ENCODE peak calls at places on chromosomes 7 and 10, in six cellular contexts. B is HepG2, A is NT2/D1, E is HCT116, Q is H1, Y is GM12878. C is an unnamed sample.

GRCh38 chr10:110192552-110192951 is 14.9 kb upstream of the MXI1 start:
- DNase-seq in Y (no peak), E (no peak), A (no peak), B (no peak), Q (no peak), C (peak; percentile 76)

GRCh38 chr10:107169516-107169915 is 5.0 kb upstream of the SORCS1 start:
- DNase-seq in Y (no peak), A (no peak), E (no peak), Q (no peak), B (no peak), C (no peak)

GRCh38 chr7:148435715-148436114 is 154.9 kb upstream of the C7orf33 start:
- DNase-seq in Y (no peak), Q (no peak), E (no peak), B (no peak), A (no peak), C (no peak)

GRCh38 chr7:32481921-32482320 is 8.3 kb downstream of the LSM5 start:
- DNase-seq in Y (no peak), Q (no peak), E (no peak), B (no peak), A (no peak), C (no peak)

GRCh38 chr7:92682767-92683539 is 92.8 kb upstream of the FAM133B start:
- DNase-seq in Q (no peak), A (no peak), Y (no peak), B (peak; percentile 90), E (no peak), C (no peak)

GRCh38 chr7:38781991-38782390 is 127.0 kb downstream of the VPS41 start:
- DNase-seq in Q (peak; percentile 10), B (no peak), E (no peak), Y (no peak), A (peak; percentile 38), C (no peak)

GRCh38 chr10:76175533-76176165 is 744.2 kb downstream of the LRMDA start:
- DNase-seq in E (no peak), B (no peak), Q (no peak), Y (no peak), A (no peak), C (no peak)

GRCh38 chr7:63025815-63026214 is 972.8 kb upstream of the ZNF722 start:
- DNase-seq in Q (no peak), Y (no peak), A (no peak), B (no peak), E (no peak), C (no peak)

GRCh38 chr10:116098411-116099019 is 174.5 kb downstream of the GFRA1 start:
- DNase-seq in E (no peak), B (no peak), A (no peak), Y (no peak), Q (no peak), C (no peak)

GRCh38 chr7:146375155-146375554 is 258.6 kb downstream of the CNTNAP2 start:
- DNase-seq in Q (no peak), Y (no peak), E (no peak), A (no peak), B (no peak), C (no peak)

GRCh38 chr7:81990395-81990794 is 220.5 kb upstream of the HGF start:
- DNase-seq in Q (no peak), B (no peak), A (no peak), E (peak; percentile 12), Y (no peak), C (no peak)

GRCh38 chr10:70109064-70109729 is 23.4 kb downstream of the AIFM2 start:
- DNase-seq in A (no peak), B (peak; percentile 57), Y (no peak), Q (no peak), E (no peak), C (no peak)

GRCh38 chr7:119270644-119271043 is 1002.3 kb upstream of the KCND2 start:
- DNase-seq in A (no peak), Y (no peak), Q (no peak), B (no peak), E (no peak), C (no peak)

GRCh38 chr10:31830887-31831286 is 97.7 kb downstream of the ARHGAP12 start:
- DNase-seq in Y (no peak), B (no peak), E (no peak), A (no peak), Q (no peak), C (no peak)

GRCh38 chr7:24991333-24991732 is 11.4 kb upstream of the OSBPL3 start:
- DNase-seq in B (no peak), E (no peak), A (no peak), Q (no peak), Y (no peak), C (no peak)

GRCh38 chr10:77970869-77971803 is 44.6 kb upstream of the DLG5 start:
- DNase-seq in Q (no peak), A (peak; percentile 59), B (peak; percentile 92), Y (no peak), E (no peak), C (peak; percentile 90)

GRCh38 chr10:46006219-46006618 is 24.2 kb downstream of the NCOA4 start:
- DNase-seq in B (no peak), Q (no peak), A (no peak), Y (no peak), E (no peak), C (no peak)

GRCh38 chr7:26329520-26330269 is 38.0 kb downstream of the SNX10 start:
- DNase-seq in Q (no peak), E (no peak), A (no peak), Y (no peak), B (no peak), C (peak; percentile 23)

GRCh38 chr7:4715385-4715770 is 33.3 kb downstream of the FOXK1 start:
- DNase-seq in A (no peak), Y (no peak), Q (no peak), B (peak; percentile 83), E (no peak), C (no peak)

GRCh38 chr10:28125701-28126100 is 126.8 kb upstream of the ODAD2 start:
- DNase-seq in E (no peak), B (no peak), Q (no peak), A (no peak), Y (no peak), C (no peak)

GRCh38 chr10:17290226-17290625 is 62.2 kb downstream of the VIM start:
- DNase-seq in B (no peak), E (peak; percentile 50), Y (no peak), Q (no peak), A (no peak), C (peak; percentile 21)

GRCh38 chr7:27155816-27156507 is 513 bp downstream of the HOXA7 start:
- DNase-seq in Y (no peak), B (no peak), A (no peak), E (no peak), Q (no peak), C (no peak)

DNA sequence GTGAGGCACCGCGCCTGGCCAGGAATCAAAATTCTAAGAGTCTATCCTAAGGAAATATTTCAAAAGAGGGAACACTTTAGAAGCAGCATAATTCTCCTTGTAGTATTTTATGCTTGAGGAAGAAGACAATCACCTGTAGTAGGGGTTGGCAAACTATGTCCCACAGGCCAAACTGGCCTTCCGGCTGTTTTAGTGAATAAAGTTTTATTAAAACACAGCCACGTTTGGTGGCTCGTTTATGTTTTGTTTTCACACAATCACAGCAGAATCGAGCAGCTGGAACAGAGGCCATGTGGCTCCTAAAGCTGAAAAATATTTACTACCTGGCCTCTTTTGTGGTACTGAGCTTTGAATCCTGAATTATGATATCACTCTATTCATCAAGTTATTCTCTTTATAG is 131.7 kb upstream of the TNS3 start:
- DNase-seq in E (no peak), Q (no peak), A (no peak), B (no peak), Y (no peak), C (no peak)
- H3K4me3 ChIP-seq in E (no peak overlapping the region), Q (no peak overlapping the region), A (no peak overlapping the region), B (no peak overlapping the region), Y (no peak overlapping the region), C (no peak overlapping the region)

DNA sequence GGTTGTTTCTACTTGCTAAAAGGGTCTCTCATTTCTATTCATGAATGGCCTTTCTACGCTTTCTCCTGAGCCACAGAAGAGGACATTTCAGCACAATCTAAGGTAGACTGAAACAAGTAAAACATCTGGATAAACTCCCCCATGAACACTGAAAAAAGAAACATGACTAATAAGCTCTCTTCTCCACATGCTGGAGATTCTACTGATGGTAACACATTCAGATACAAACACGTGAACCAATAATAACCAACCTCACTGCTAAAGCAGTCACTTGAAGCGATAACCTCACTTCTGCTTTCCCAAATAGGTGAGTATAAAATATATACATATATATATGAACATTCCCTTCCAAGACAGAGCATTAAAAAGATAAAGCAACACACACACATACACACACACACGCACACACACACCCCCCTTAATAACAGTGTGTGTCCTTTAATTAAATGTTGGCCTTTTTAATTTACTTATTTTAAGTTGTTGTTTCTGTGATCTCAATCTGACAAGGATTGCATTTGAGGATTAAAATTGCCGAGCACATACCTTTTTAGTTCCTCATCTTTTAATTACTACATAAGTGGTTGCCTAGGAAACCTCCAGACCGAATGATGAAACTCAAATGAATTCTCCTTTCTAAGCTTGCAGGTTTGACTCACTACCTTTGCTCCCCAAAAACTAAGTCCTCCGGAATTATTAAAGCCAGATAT is 292.4 kb upstream of the KLF14 start:
- DNase-seq in Q (no peak), Y (no peak), A (no peak), B (no peak), E (no peak), C (no peak)
- TF ChIP-seq ZNF274 in Q (no peak), Y (no peak), A (no peak), B (no peak), E (no peak), C (no peak)

DNA sequence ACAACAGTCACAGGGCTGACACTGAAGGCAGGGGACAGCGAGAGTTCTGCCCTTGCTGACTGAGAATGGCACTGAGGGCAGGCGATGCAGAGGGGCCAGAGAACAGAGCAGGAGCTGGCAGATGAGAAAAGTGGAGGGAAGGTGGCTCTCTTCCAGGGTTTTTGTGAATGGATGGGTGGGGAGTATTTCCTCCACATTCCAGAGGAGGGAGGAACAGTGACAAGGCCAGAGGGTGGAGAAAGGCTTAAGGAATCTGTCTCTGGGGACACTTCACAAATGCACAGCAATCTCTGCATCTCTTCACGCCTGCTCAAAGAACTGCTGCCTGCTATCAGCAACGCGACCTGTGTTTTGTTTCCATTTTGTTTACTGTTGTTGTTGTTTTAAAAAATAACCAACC is 129.5 kb downstream of the GLI3 start:
- DNase-seq in A (peak; percentile 88), B (no peak), E (no peak), Q (no peak), Y (no peak), C (no peak)
- H3K4me3 ChIP-seq in A (no peak overlapping the region), B (no peak overlapping the region), E (no peak overlapping the region), Q (no peak overlapping the region), Y (no peak overlapping the region), C (no peak overlapping the region)

GRCh38 chr10:8393531-8393930 is 339.0 kb downstream of the GATA3 start:
- DNase-seq in B (no peak), A (no peak), Y (no peak), E (no peak), Q (no peak), C (no peak)

GRCh38 chr10:8386781-8387180 is 332.3 kb downstream of the GATA3 start:
- DNase-seq in A (no peak), Y (no peak), B (no peak), Q (no peak), E (no peak), C (no peak)

GRCh38 chr10:8392216-8392615 is 337.7 kb downstream of the GATA3 start:
- DNase-seq in B (no peak), A (no peak), Q (no peak), Y (no peak), E (no peak), C (no peak)

DNA sequence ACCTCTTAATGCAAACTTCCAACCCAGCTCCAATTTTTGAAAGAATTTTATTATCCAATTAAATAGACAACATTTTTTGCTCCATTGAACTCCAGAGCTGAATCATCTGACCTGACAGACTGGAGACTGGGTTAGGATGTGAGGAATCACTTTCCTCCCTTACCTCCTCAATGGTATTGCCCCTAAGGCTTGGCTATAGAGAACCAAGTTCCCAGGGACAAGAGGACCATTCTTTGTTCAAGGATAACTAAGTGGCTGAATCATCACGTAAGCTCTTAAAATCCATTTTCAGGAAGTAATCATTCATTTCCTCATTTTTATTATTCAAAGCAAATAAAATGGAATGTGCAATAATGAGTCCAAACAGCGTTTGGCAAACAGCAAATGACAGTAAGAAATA is 335.1 kb downstream of the GATA3 start:
- DNase-seq in E (no peak), B (no peak), A (no peak), Y (no peak), Q (no peak), C (no peak)
- TF ChIP-seq ZNF274 in E (no peak), B (no peak), A (no peak), Y (no peak), Q (no peak), C (no peak)